ENCODE peak calls at places on chromosomes 6 and 20, in six cellular contexts. O is HepG2, R is GM12878, X is upper lobe of left lung, P is A549, H is K562. J is an unnamed sample. For H3K9me3, the result is how much of the 10 kb centered on the place peaks cover.

GRCh38 chr6:43883698-43884659 is 114.0 kb downstream of the VEGFA start:
- ATAC-seq in O (no peak), R (peak), X (no peak), P (no peak), H (no peak), J (peak)

GRCh38 chr20:41468994-41469600 is 102.5 kb upstream of the EMILIN3 start:
- ATAC-seq in O (no peak), R (no peak), X (no peak), P (no peak), H (no peak), J (no peak)

GRCh38 chr6:142810952-142811514 is 133.9 kb downstream of the HIVEP2 start:
- ATAC-seq in O (no peak), R (peak), X (no peak), P (no peak), H (no peak), J (no peak)

GRCh38 chr6:151763303-151763702 is 44.2 kb upstream of the ESR1 start:
- ATAC-seq in O (peak), R (no peak), X (peak), P (peak), H (peak), J (peak)

GRCh38 chr6:149176971-149177667 is 140.4 kb upstream of the TAB2 start:
- ATAC-seq in O (peak), R (no peak), X (no peak), P (no peak), H (no peak), J (no peak)

GRCh38 chr6:87907521-87907920 is 140.1 kb upstream of the SPACA1 start:
- ATAC-seq in O (no peak), R (peak), X (no peak), P (no peak), H (no peak), J (no peak)

GRCh38 chr20:11112837-11113236 is 439.0 kb upstream of the JAG1 start:
- ATAC-seq in O (no peak), R (no peak), X (no peak), P (peak), H (no peak), J (no peak)

GRCh38 chr6:126534418-126534817 is 194.5 kb downstream of the CENPW start:
- ATAC-seq in O (no peak), R (no peak), X (no peak), P (no peak), H (no peak), J (no peak)

GRCh38 chr6:20266851-20267608 is 54.8 kb upstream of the MBOAT1 start:
- ATAC-seq in O (no peak), R (peak), X (no peak), P (no peak), H (peak), J (no peak)

GRCh38 chr6:22632561-22632960 is 63.2 kb downstream of the HDGFL1 start:
- ATAC-seq in O (no peak), R (no peak), X (no peak), P (no peak), H (no peak), J (no peak)

DNA sequence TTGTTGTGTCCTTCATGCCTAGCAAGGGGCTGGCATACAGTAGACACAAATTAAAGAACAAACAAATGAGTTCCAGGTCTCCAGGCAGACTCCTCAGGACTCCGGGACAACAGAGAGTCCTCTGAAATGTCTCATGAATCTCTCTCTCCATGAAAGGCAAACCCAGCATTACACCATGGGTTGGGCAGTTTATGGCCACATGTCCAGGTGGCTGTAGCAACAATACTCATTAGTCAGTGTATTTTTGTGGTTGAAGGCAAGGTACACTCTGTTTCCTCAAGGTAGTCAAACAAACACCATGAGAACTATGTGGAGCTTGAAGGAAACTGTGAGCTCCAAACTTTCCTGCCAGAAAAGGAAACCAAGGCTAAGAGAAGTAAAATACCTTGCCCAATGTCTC is 62.2 kb downstream of the KCNB1 start:
- ATAC-seq in O (no peak), R (no peak), X (no peak), P (no peak), H (no peak), J (peak)
- TF ChIP-seq EP300 in O (no peak), R (no peak), X (no peak), P (no peak), H (no peak), J (no peak)

GRCh38 chr6:75334266-75335040 is 49.9 kb upstream of the TMEM30A start:
- ATAC-seq in O (no peak), R (no peak), X (peak), P (no peak), H (peak), J (peak)
- TF ChIP-seq POLR2A in O (no peak), R (no peak), X (no peak), P (no peak), H (no peak), J (no peak)

GRCh38 chr20:46984391-46984790 is 89.7 kb downstream of the EYA2 start:
- ATAC-seq in O (no peak), R (no peak), X (no peak), P (no peak), H (no peak), J (no peak)
- H3K9me3 ChIP-seq in O (under half), R (under half), X (under half), P (under half), H (under half), J (under half)

DNA sequence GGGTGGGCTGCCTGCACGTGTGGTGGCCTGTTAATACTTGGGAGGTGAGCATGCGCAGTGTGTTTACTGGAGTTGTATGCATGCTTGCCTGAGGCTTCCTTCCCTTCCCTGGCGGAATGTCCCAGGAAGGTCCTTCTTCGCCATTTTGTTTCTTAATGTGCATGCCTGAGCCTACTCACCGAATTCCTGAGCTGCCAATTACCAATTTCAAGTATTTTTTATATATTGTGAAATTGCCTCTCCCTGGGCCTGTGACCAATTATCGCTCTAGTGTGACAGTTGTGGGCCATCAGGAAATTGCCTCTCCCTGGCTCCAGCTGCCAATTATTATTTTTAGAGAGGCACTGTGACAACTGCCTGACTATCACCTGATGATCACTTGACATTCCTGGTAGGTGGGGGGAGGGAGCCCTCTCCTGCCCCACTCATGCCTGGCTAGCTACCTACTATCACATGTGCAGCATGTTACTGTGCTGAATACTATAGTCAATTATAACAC is 70.0 kb downstream of the FAM50B start:
- ATAC-seq in O (no peak), R (no peak), X (peak), P (no peak), H (no peak), J (no peak)
- TF ChIP-seq EP300 in O (no peak), R (no peak), X (peak), P (no peak), H (no peak), J (no peak)

DNA sequence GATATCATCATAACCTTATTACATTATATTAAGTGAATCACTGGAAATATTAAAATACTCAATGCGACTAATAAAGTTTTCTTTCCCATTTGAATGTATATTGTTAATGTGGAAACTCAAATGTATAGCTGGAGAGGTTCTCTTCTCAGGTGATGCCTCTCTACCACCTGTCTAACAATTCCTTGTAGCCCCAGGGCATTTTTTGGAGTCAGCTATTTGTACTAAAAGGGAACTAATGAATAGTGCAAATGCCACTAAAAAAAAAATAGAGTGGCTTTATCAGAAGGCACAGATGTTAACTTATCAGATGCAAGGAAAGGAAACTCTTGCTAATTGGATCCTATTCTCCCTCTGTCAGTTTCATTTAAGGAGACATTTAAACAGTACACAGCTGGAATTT is 896.9 kb upstream of the SLC35B3 start:
- ATAC-seq in O (no peak), R (no peak), X (no peak), P (no peak), H (no peak), J (no peak)
- TF ChIP-seq POLR2A in O (no peak), R (no peak), X (no peak), P (no peak), H (no peak), J (no peak)

DNA sequence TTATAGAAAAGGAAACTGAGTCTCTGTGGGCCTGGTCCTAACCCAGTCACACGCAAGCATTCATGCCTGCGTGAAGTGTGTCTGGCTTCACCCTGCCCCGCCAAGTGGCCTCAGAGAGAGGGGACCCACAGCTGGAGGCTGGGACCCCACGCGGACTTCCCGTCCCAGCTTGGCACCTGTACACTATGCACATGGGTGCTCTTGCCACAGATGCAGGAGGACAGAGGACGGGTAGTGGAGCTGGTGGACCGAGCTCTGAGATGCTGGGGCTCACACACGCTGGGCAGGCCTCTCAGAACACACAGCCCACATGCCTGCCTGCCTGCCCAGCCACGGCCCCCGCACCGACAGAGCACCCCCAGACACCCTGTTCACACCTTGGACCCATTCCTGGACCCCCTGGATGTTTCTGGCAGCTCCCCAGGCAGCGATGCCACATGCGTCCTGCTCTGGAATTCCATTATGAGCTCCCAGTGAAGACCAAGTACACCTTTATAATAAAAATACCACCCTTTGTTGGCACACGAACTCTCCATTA is 24.9 kb upstream of the SMOC2 start:
- ATAC-seq in O (no peak), R (no peak), X (no peak), P (no peak), H (no peak), J (no peak)
- H3K9me3 ChIP-seq in O (under half), R (under half), X (under half), P (under half), H (under half), J (under half)

GRCh38 chr20:59403261-59403961 is 103.0 kb downstream of the EDN3 start:
- ATAC-seq in O (peak), R (peak), X (peak), P (peak), H (peak), J (peak)
- TF ChIP-seq EP300 in O (no peak), R (no peak), X (no peak), P (no peak), H (no peak), J (no peak)

GRCh38 chr20:49043000-49043399 is 3.1 kb upstream of the CSE1L start:
- ATAC-seq in O (no peak), R (no peak), X (no peak), P (no peak), H (no peak), J (no peak)

GRCh38 chr20:49045440-49046086 is 549 bp upstream of the CSE1L start:
- ATAC-seq in O (peak), R (no peak), X (peak), P (peak), H (no peak), J (no peak)

GRCh38 chr20:49046087-49046900 is at the start of gene CSE1L:
- ATAC-seq in O (peak), R (peak), X (peak), P (peak), H (peak), J (peak)
- TF ChIP-seq POLR2A in O (peak), R (peak), X (peak), P (peak), H (peak), J (peak)

DNA sequence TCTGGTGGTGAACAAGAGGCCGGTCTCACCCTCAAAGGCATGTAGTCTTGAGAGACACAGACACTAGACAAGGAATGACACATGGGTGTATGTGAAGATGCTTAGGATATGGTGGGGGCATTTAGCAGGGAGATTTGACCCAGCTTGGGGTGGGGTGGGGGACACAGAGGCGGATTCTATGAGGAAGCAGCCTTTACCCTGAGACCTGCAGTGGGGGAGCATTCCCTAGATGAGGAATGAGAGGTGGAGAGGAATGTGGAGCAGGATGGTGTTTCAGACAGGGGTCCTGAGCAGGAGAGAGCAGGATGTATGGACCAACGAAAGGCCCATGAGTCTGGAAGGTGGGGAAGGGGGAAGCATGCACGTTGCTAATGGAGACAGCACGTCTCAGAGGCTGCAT is 57.8 kb downstream of the PHACTR3 start:
- ATAC-seq in O (no peak), R (no peak), X (no peak), P (no peak), H (no peak), J (no peak)
- H3K9me3 ChIP-seq in O (under half), R (under half), X (under half), P (under half), H (under half), J (under half)

J was measured in gastroesophageal sphincter.